ENCODE peak calls at places on chromosomes 12 and 14, in nine cellular contexts. V is NCI-H510A treated with DMSO at 0.1 percent for 48 hours; O is Right ventricle myocardium superior; Z is right atrium auricular region; A is neural progenitor cell; L is activated CD4-positive, alpha-beta T cell treated with anti-CD3 and anti-CD28 coated beads, Interleukin-2, amount 50 U/mL, for 24 hours; Q is NCI-H1417; X is right cardiac atrium; E is left cardiac atrium. R is an unnamed sample.

GRCh38 chr14:25944020-25944419 is 653.8 kb downstream of the NOVA1 start:
- DNase-seq in X (no peak), L (no peak), V (no peak), O (no peak), A (peak; percentile 20), Q (no peak), E (no peak), Z (no peak), R (no peak)

GRCh38 chr12:12323606-12324005 is 26.4 kb downstream of the MANSC1 start:
- DNase-seq in A (no peak), Q (no peak), O (no peak), E (no peak), Z (no peak), V (no peak), X (no peak), L (no peak), R (no peak)

GRCh38 chr12:18752280-18752920 is 14.5 kb downstream of the CAPZA3 start:
- DNase-seq in E (peak; percentile 33), L (no peak), O (peak; percentile 54), X (peak; percentile 41), A (peak; percentile 82), V (no peak), Z (no peak), Q (no peak), R (no peak)

GRCh38 chr12:113974006-113974405 is 7.9 kb upstream of the RBM19 start:
- DNase-seq in E (no peak), V (no peak), Q (no peak), X (no peak), L (no peak), O (no peak), A (no peak), Z (no peak), R (no peak)

GRCh38 chr14:47674546-47675238 is 713 bp downstream of the MDGA2 start:
- DNase-seq in Z (no peak), V (no peak), L (no peak), X (no peak), O (peak; percentile 13), Q (peak; percentile 56), A (peak; percentile 65), E (no peak), R (no peak)

GRCh38 chr12:40752011-40752410 is 59.8 kb downstream of the CNTN1 start:
- DNase-seq in Z (no peak), E (no peak), X (no peak), O (no peak), A (no peak), V (no peak), Q (no peak), L (no peak), R (no peak)

GRCh38 chr14:68789002-68789797 is 3.7 kb downstream of the ZFP36L1 start:
- DNase-seq in E (peak; percentile 90), V (peak; percentile 91), L (no peak), X (peak; percentile 89), Q (peak; percentile 67), Z (peak; percentile 91), A (peak; percentile 76), O (peak; percentile 90), R (peak; percentile 70)

GRCh38 chr12:18320036-18320617 is 58.8 kb downstream of the PIK3C2G start:
- DNase-seq in Q (peak; percentile 36), A (peak; percentile 79), E (no peak), Z (no peak), V (peak; percentile 35), L (no peak), X (no peak), O (no peak), R (no peak)

GRCh38 chr12:56197921-56198635 is 8.8 kb upstream of the SMARCC2 start:
- DNase-seq in Q (no peak), L (no peak), Z (no peak), V (no peak), O (no peak), A (no peak), E (no peak), X (no peak), R (no peak)

GRCh38 chr12:107385518-107385917 is 292.2 kb upstream of the CRY1 start:
- DNase-seq in Z (no peak), A (no peak), X (no peak), E (no peak), L (no peak), V (no peak), O (no peak), Q (no peak), R (no peak)

GRCh38 chr14:94673071-94673470 is 60.9 kb downstream of the SERPINA3 start:
- DNase-seq in Z (no peak), L (no peak), O (no peak), X (no peak), A (no peak), E (no peak), Q (no peak), V (no peak), R (no peak)

GRCh38 chr12:116317986-116318737 is 40.7 kb upstream of the MED13L start:
- DNase-seq in E (no peak), Z (no peak), A (no peak), V (peak; percentile 46), O (no peak), X (no peak), L (no peak), Q (no peak), R (no peak)

GRCh38 chr14:69282448-69282847 is 22.5 kb downstream of the GALNT16 start:
- DNase-seq in A (no peak), Q (no peak), V (no peak), L (no peak), E (no peak), O (no peak), Z (no peak), X (no peak), R (no peak)

GRCh38 chr12:15209782-15210181 is 11.4 kb downstream of the RERG start:
- DNase-seq in L (no peak), A (no peak), X (no peak), O (no peak), V (no peak), Z (no peak), Q (no peak), E (no peak), R (no peak)

GRCh38 chr12:66550626-66551025 is 128.2 kb downstream of the GRIP1 start:
- DNase-seq in Z (no peak), Q (no peak), A (no peak), L (no peak), X (no peak), O (no peak), E (no peak), V (no peak), R (no peak)

GRCh38 chr12:122079038-122079531 is 529 bp downstream of the MLXIP start:
- DNase-seq in A (peak; percentile 54), Q (peak; percentile 72), X (no peak), V (peak; percentile 38), E (peak; percentile 48), Z (no peak), L (no peak), O (peak; percentile 53), R (peak; percentile 71)

GRCh38 chr12:94761559-94761958 is 111.2 kb upstream of the TMCC3 start:
- DNase-seq in X (no peak), Q (no peak), E (no peak), V (no peak), Z (no peak), A (no peak), O (no peak), L (no peak), R (no peak)

GRCh38 chr14:93619176-93619793 is 169.0 kb downstream of the PRIMA1 start:
- DNase-seq in L (no peak), O (no peak), V (peak; percentile 14), Q (peak; percentile 30), A (peak; percentile 71), X (peak; percentile 16), E (peak; percentile 39), Z (no peak), R (no peak)

GRCh38 chr14:61147898-61148549 is 133.1 kb downstream of the TMEM30B start:
- DNase-seq in V (no peak), X (peak; percentile 64), L (no peak), E (peak; percentile 60), Q (no peak), A (peak; percentile 28), Z (no peak), O (no peak), R (no peak)

GRCh38 chr12:124299628-124300388 is 4.9 kb downstream of the RFLNA start:
- DNase-seq in Z (no peak), E (no peak), Q (no peak), L (no peak), A (no peak), X (no peak), V (no peak), O (peak; percentile 11), R (no peak)

GRCh38 chr12:88552672-88553079 is 27.6 kb downstream of the KITLG start:
- DNase-seq in E (no peak), O (no peak), A (no peak), Q (no peak), Z (no peak), L (no peak), V (no peak), X (no peak), R (no peak)

GRCh38 chr14:60565211-60565610 is 56.3 kb downstream of the SIX6 start:
- DNase-seq in V (no peak), O (no peak), Q (no peak), E (no peak), Z (no peak), A (no peak), X (no peak), L (no peak), R (no peak)